ENCODE peak calls at places on chromosomes 5 and 9, in four cellular contexts. One of them, this sample, is unnamed.

GRCh38 chr9:8542537-8542936 is 743.0 kb upstream of the DMAC1 start:
- DNase-seq in tibial artery: no peak
- DNase-seq in A673: no peak
- DNase-seq in AG04449: no peak
- DNase-seq in this sample: no peak

GRCh38 chr5:113166285-113166684 is 189.7 kb downstream of the DCP2 start:
- DNase-seq in tibial artery: no peak
- DNase-seq in A673: no peak
- DNase-seq in AG04449: no peak
- DNase-seq in this sample: no peak

GRCh38 chr9:127642047-127642740 is 30.1 kb downstream of the STXBP1 start:
- DNase-seq in tibial artery: no peak
- DNase-seq in A673: no peak
- DNase-seq in AG04449: no peak
- DNase-seq in this sample: no peak

GRCh38 chr9:128713411-128713780 is 10.5 kb downstream of the ZDHHC12 start:
- DNase-seq in tibial artery: no peak
- DNase-seq in A673: no peak
- DNase-seq in AG04449: no peak
- DNase-seq in this sample: no peak

GRCh38 chr5:78838753-78839152 is 146.4 kb downstream of the ARSB start:
- DNase-seq in tibial artery: no peak
- DNase-seq in A673: no peak
- DNase-seq in AG04449: no peak
- DNase-seq in this sample: no peak

GRCh38 chr5:18088020-18088579 is 453.8 kb downstream of the TAF11L14 start:
- DNase-seq in tibial artery: no peak
- DNase-seq in A673: no peak
- DNase-seq in AG04449: no peak
- DNase-seq in this sample: no peak

GRCh38 chr9:14283276-14283675 is 30.7 kb downstream of the NFIB start:
- DNase-seq in tibial artery: no peak
- DNase-seq in A673: no peak
- DNase-seq in AG04449: no peak
- DNase-seq in this sample: no peak

GRCh38 chr5:4659836-4660235 is 480.3 kb upstream of the ADAMTS16 start:
- DNase-seq in tibial artery: no peak
- DNase-seq in A673: no peak
- DNase-seq in AG04449: no peak
- DNase-seq in this sample: no peak

GRCh38 chr5:171629221-171630005 is 156.2 kb upstream of the SMIM23 start:
- DNase-seq in tibial artery: no peak
- DNase-seq in A673: no peak
- DNase-seq in AG04449: no peak
- DNase-seq in this sample: no peak

GRCh38 chr5:72848474-72849428 is 32.3 kb downstream of the TNPO1 start:
- DNase-seq in tibial artery: peak; percentile 42
- DNase-seq in A673: peak; percentile 44
- DNase-seq in AG04449: no peak
- DNase-seq in this sample: peak; percentile 51

GRCh38 chr5:139669681-139670368 is 21.7 kb downstream of the CXXC5 start:
- DNase-seq in tibial artery: no peak
- DNase-seq in A673: no peak
- DNase-seq in AG04449: no peak
- DNase-seq in this sample: peak; percentile 87

GRCh38 chr9:74322661-74323314 is 174.3 kb upstream of the RORB start:
- DNase-seq in tibial artery: no peak
- DNase-seq in A673: no peak
- DNase-seq in AG04449: no peak
- DNase-seq in this sample: peak; percentile 53

GRCh38 chr5:138536665-138537315 is 6.2 kb downstream of the ETF1 start:
- DNase-seq in tibial artery: no peak
- DNase-seq in A673: peak; percentile 43
- DNase-seq in AG04449: no peak
- DNase-seq in this sample: no peak

GRCh38 chr5:159734366-159734765 is 181.9 kb upstream of the ADRA1B start:
- DNase-seq in tibial artery: no peak
- DNase-seq in A673: no peak
- DNase-seq in AG04449: no peak
- DNase-seq in this sample: peak; percentile 78

GRCh38 chr5:43461066-43461465 is 22.6 kb downstream of the TMEM267 start:
- DNase-seq in tibial artery: no peak
- DNase-seq in A673: no peak
- DNase-seq in AG04449: no peak
- DNase-seq in this sample: no peak

GRCh38 chr5:157026789-157027424 is 32.0 kb downstream of the HAVCR1 start:
- DNase-seq in tibial artery: no peak
- DNase-seq in A673: no peak
- DNase-seq in AG04449: no peak
- DNase-seq in this sample: no peak

GRCh38 chr9:34291019-34291418 is 38.0 kb downstream of the KIF24 start:
- DNase-seq in tibial artery: no peak
- DNase-seq in A673: no peak
- DNase-seq in AG04449: no peak
- DNase-seq in this sample: no peak

GRCh38 chr5:56211298-56211865 is 21.7 kb downstream of the ANKRD55 start:
- DNase-seq in tibial artery: no peak
- DNase-seq in A673: no peak
- DNase-seq in AG04449: peak; percentile 65
- DNase-seq in this sample: no peak

GRCh38 chr5:50667079-50667652 is 729 bp downstream of the PARP8 start:
- DNase-seq in tibial artery: peak; percentile 48
- DNase-seq in A673: peak; percentile 71
- DNase-seq in AG04449: no peak
- DNase-seq in this sample: peak; percentile 65

GRCh38 chr5:173298213-173298933 is 29.8 kb downstream of the STC2 start:
- DNase-seq in tibial artery: no peak
- DNase-seq in A673: no peak
- DNase-seq in AG04449: no peak
- DNase-seq in this sample: no peak

GRCh38 chr5:16737173-16737572 is 120.4 kb upstream of the RETREG1 start:
- DNase-seq in tibial artery: no peak
- DNase-seq in A673: no peak
- DNase-seq in AG04449: no peak
- DNase-seq in this sample: no peak

GRCh38 chr9:123395276-123396006 is 39.4 kb downstream of the CRB2 start:
- DNase-seq in tibial artery: no peak
- DNase-seq in A673: peak; percentile 11
- DNase-seq in AG04449: no peak
- DNase-seq in this sample: no peak

GRCh38 chr9:124078641-124079040 is 67.1 kb downstream of the LHX2 start:
- DNase-seq in tibial artery: no peak
- DNase-seq in A673: no peak
- DNase-seq in AG04449: no peak
- DNase-seq in this sample: no peak

GRCh38 chr9:89969881-89970639 is 365.2 kb downstream of the GADD45G start:
- DNase-seq in tibial artery: no peak
- DNase-seq in A673: no peak
- DNase-seq in AG04449: no peak
- DNase-seq in this sample: no peak

GRCh38 chr5:116718317-116718716 is 143.7 kb upstream of the SEMA6A start:
- DNase-seq in tibial artery: no peak
- DNase-seq in A673: no peak
- DNase-seq in AG04449: no peak
- DNase-seq in this sample: no peak

GRCh38 chr5:124065508-124065907 is 553.5 kb downstream of the CSNK1G3 start:
- DNase-seq in tibial artery: no peak
- DNase-seq in A673: no peak
- DNase-seq in AG04449: no peak
- DNase-seq in this sample: no peak
- TF ChIP-seq CTCF in tibial artery: no peak
- TF ChIP-seq CTCF in A673: no peak
- TF ChIP-seq CTCF in AG04449: no peak
- TF ChIP-seq CTCF in this sample: no peak

DNA sequence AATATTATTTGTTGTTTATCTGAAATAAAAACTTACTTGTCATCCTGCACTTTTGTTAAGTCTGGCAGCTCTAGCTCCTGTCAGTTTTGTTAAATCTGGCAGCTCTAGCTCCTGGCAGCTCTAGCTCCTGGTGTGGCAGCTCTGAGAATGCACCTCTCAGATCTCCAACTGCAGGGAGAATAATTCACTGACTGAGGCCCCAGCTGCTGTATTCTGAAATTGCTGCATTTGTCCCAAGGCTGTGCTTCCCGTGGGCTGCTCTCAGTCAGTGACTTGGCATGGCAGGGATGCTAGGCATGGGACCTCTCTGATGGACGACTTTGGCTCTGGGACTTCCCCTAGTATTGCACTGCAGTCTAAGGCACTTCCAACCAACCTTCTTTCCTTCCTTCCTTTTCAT is 475.7 kb downstream of the CCDC171 start:
- DNase-seq in tibial artery: no peak
- DNase-seq in A673: no peak
- DNase-seq in AG04449: no peak
- DNase-seq in this sample: no peak
- TF ChIP-seq CTCF in tibial artery: no peak
- TF ChIP-seq CTCF in A673: no peak
- TF ChIP-seq CTCF in AG04449: no peak
- TF ChIP-seq CTCF in this sample: no peak

GRCh38 chr5:54894957-54895815 is 90.2 kb downstream of the ESM1 start:
- DNase-seq in tibial artery: no peak
- DNase-seq in A673: peak; percentile 61
- DNase-seq in AG04449: no peak
- DNase-seq in this sample: no peak

GRCh38 chr5:54900906-54901725 is 84.3 kb downstream of the ESM1 start:
- DNase-seq in tibial artery: peak; percentile 74
- DNase-seq in A673: no peak
- DNase-seq in AG04449: no peak
- DNase-seq in this sample: no peak

GRCh38 chr5:54897001-54897400 is 88.4 kb downstream of the ESM1 start:
- DNase-seq in tibial artery: no peak
- DNase-seq in A673: no peak
- DNase-seq in AG04449: no peak
- DNase-seq in this sample: no peak

GRCh38 chr5:54895816-54896341 is 89.5 kb downstream of the ESM1 start:
- DNase-seq in tibial artery: no peak
- DNase-seq in A673: peak; percentile 86
- DNase-seq in AG04449: no peak
- DNase-seq in this sample: no peak
- TF ChIP-seq CTCF in tibial artery: peak; percentile 34
- TF ChIP-seq CTCF in A673: peak; percentile 78
- TF ChIP-seq CTCF in AG04449: peak; percentile 49
- TF ChIP-seq CTCF in this sample: peak; percentile 68

GRCh38 chr5:134141346-134142050 is 27.0 kb downstream of the TCF7 start:
- DNase-seq in tibial artery: no peak
- DNase-seq in A673: no peak
- DNase-seq in AG04449: no peak
- DNase-seq in this sample: peak; percentile 16
- TF ChIP-seq CTCF in tibial artery: no peak
- TF ChIP-seq CTCF in A673: no peak
- TF ChIP-seq CTCF in AG04449: peak; percentile 44
- TF ChIP-seq CTCF in this sample: peak; percentile 29

DNA sequence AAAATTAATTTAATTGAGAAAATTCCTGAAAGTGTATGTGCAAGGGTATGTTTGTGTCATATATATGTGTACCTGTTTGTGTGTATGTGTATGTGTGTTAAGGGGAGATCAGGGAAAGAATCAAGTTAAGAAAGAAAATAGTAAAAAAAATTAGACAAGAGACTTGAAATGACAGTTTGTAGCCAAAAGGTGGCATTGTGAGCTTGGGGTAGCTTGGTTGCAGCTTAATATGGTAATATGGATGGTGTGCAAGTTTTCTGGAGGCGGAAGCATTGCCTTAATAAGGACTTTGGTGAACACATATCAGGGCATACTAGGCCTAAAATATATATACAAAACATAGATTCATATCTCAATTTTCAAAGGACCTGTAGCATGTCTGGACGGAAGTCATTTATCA is 129.9 kb downstream of the INSYN2B start:
- DNase-seq in tibial artery: no peak
- DNase-seq in A673: peak; percentile 4
- DNase-seq in AG04449: no peak
- DNase-seq in this sample: no peak
- TF ChIP-seq CTCF in tibial artery: no peak
- TF ChIP-seq CTCF in A673: peak; percentile 34
- TF ChIP-seq CTCF in AG04449: no peak
- TF ChIP-seq CTCF in this sample: peak; percentile 26

GRCh38 chr9:16290169-16290568 is 580.3 kb downstream of the BNC2 start:
- DNase-seq in tibial artery: no peak
- DNase-seq in A673: no peak
- DNase-seq in AG04449: no peak
- DNase-seq in this sample: no peak
- TF ChIP-seq CTCF in tibial artery: no peak
- TF ChIP-seq CTCF in A673: no peak
- TF ChIP-seq CTCF in AG04449: no peak
- TF ChIP-seq CTCF in this sample: no peak

DNA sequence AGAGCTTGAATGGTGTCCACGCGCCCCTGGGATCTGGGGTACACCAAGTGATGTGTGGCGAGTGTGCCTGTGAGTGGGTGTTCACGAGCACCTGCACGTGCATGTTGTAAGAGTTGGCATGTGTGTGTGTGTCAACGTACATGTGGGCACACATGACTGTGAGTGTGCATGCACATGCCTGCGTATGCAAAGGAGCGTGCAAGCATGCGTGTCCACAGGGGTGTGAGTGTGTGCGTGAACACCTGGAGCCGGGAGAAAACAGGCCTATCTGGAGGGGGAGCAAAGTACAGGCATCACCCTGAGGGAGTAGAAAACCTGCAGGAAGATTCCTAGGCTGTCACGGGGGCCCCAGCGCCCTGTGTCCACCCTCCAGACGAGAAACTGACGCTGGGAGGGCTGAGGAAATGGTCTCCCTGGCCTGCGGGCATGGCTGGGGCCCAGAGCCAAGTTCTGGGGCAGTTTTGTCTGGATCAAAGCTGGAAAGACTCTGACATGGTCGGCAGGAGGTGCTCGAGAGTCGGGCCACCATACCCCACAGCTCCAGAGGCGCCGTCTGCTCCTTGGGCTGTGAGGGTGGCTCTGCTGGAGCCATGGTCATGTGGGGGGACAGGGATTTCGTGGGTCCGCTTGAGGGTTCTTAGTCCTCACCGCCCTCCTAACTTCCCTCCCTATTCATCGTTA is 31.8 kb downstream of the PTGES start:
- DNase-seq in tibial artery: no peak
- DNase-seq in A673: no peak
- DNase-seq in AG04449: no peak
- DNase-seq in this sample: no peak
- TF ChIP-seq CTCF in tibial artery: no peak
- TF ChIP-seq CTCF in A673: no peak
- TF ChIP-seq CTCF in AG04449: no peak
- TF ChIP-seq CTCF in this sample: no peak

GRCh38 chr9:71001780-71002386 is 119.5 kb downstream of the TRPM3 start:
- DNase-seq in tibial artery: no peak
- DNase-seq in A673: no peak
- DNase-seq in AG04449: no peak
- DNase-seq in this sample: peak; percentile 6
- TF ChIP-seq CTCF in tibial artery: peak; percentile 31
- TF ChIP-seq CTCF in A673: peak; percentile 54
- TF ChIP-seq CTCF in AG04449: peak; percentile 39
- TF ChIP-seq CTCF in this sample: peak; percentile 47